ENCODE peak calls at places on chromosome 4, in eight cellular contexts. K, B, C, G, J, A, S and D are unnamed samples.

GRCh38 chr4:3034231-3034630 is 40.1 kb downstream of the HTT-AS start:
- DNase-seq in K (no peak), B (no peak), C (no peak), G (no peak), J (no peak), A (no peak), S (no peak), D (no peak)

GRCh38 chr4:126451237-126451885 is 1136.6 kb downstream of the FAT4 start:
- DNase-seq in K (no peak), B (no peak), C (no peak), G (no peak), J (peak), A (no peak), S (no peak), D (no peak)

GRCh38 chr4:168212656-168213055 is 105.9 kb downstream of the DDX60 start:
- DNase-seq in K (no peak), B (no peak), C (no peak), G (no peak), J (no peak), A (no peak), S (no peak), D (no peak)

GRCh38 chr4:3481113-3481531 is 18.0 kb downstream of the DOK7 start:
- DNase-seq in K (no peak), B (no peak), C (no peak), G (no peak), J (no peak), A (no peak), S (no peak), D (no peak)

GRCh38 chr4:54027311-54027710 is 37.1 kb downstream of the CHIC2 start:
- DNase-seq in K (no peak), B (no peak), C (no peak), G (no peak), J (no peak), A (no peak), S (no peak), D (no peak)

GRCh38 chr4:11051181-11051580 is 366.6 kb upstream of the CLNK start:
- DNase-seq in K (no peak), B (no peak), C (no peak), G (no peak), J (no peak), A (no peak), S (no peak), D (no peak)

GRCh38 chr4:138542191-138542771 is 300.1 kb upstream of the SLC7A11 start:
- DNase-seq in K (no peak), B (no peak), C (no peak), G (no peak), J (peak), A (peak), S (no peak), D (no peak)

GRCh38 chr4:22129454-22130075 is 181.0 kb upstream of the KCNIP4 start:
- DNase-seq in K (no peak), B (peak), C (peak), G (no peak), J (peak), A (no peak), S (no peak), D (peak)

GRCh38 chr4:122772311-122772710 is 39.8 kb downstream of the BBS12 start:
- DNase-seq in K (no peak), B (no peak), C (no peak), G (no peak), J (peak), A (no peak), S (no peak), D (no peak)

GRCh38 chr4:123232439-123232838 is 164.2 kb upstream of the SPRY1 start:
- DNase-seq in K (no peak), B (no peak), C (no peak), G (no peak), J (peak), A (no peak), S (no peak), D (no peak)

GRCh38 chr4:109559983-109560686 is at the start of gene MCUB:
- DNase-seq in K (peak), B (peak), C (peak), G (peak), J (peak), A (peak), S (peak), D (peak)